ENCODE peak calls at places on chromosomes 13 and 19, in six cellular contexts. One of them, this sample, is unnamed. For H3K4me1, the result is how much of the 10 kb centered on the place peaks cover.

GRCh38 chr19:35119578-35119977 is 4.0 kb downstream of the FXYD3 start:
- DNase-seq in CD4-positive, alpha-beta memory T cell: no peak
- DNase-seq in adrenal gland: no peak
- DNase-seq in IMR-90: no peak
- DNase-seq in SK-N-SH: no peak
- DNase-seq in Panc1: no peak
- DNase-seq in this sample: no peak

GRCh38 chr13:27728271-27728670 is 64.0 kb upstream of the GSX1 start:
- DNase-seq in CD4-positive, alpha-beta memory T cell: no peak
- DNase-seq in adrenal gland: no peak
- DNase-seq in SK-N-SH: no peak
- DNase-seq in Panc1: no peak
- DNase-seq in IMR-90: no peak
- DNase-seq in this sample: no peak

GRCh38 chr19:28555317-28555716 is 657.6 kb downstream of the UQCRFS1 start:
- DNase-seq in SK-N-SH: no peak
- DNase-seq in Panc1: no peak
- DNase-seq in CD4-positive, alpha-beta memory T cell: no peak
- DNase-seq in IMR-90: no peak
- DNase-seq in adrenal gland: no peak
- DNase-seq in this sample: no peak

GRCh38 chr13:45921337-45921736 is 69.8 kb upstream of the SIAH3 start:
- DNase-seq in adrenal gland: no peak
- DNase-seq in IMR-90: no peak
- DNase-seq in CD4-positive, alpha-beta memory T cell: no peak
- DNase-seq in SK-N-SH: no peak
- DNase-seq in Panc1: no peak
- DNase-seq in this sample: no peak

GRCh38 chr13:99199541-99200432 is 867 bp upstream of the UBAC2 start:
- DNase-seq in adrenal gland: no peak
- DNase-seq in Panc1: no peak
- DNase-seq in CD4-positive, alpha-beta memory T cell: no peak
- DNase-seq in IMR-90: no peak
- DNase-seq in SK-N-SH: no peak
- DNase-seq in this sample: peak

GRCh38 chr19:20078696-20079095 is 896 bp downstream of the ZNF90 start:
- DNase-seq in CD4-positive, alpha-beta memory T cell: peak
- DNase-seq in SK-N-SH: peak
- DNase-seq in Panc1: no peak
- DNase-seq in adrenal gland: no peak
- DNase-seq in IMR-90: peak
- DNase-seq in this sample: peak

GRCh38 chr13:76630629-76631028 is 255.6 kb downstream of the KCTD12 start:
- DNase-seq in adrenal gland: no peak
- DNase-seq in SK-N-SH: no peak
- DNase-seq in IMR-90: no peak
- DNase-seq in CD4-positive, alpha-beta memory T cell: no peak
- DNase-seq in Panc1: no peak
- DNase-seq in this sample: no peak

GRCh38 chr13:90393408-90393807 is 954.1 kb upstream of the MIR17HG start:
- DNase-seq in Panc1: no peak
- DNase-seq in IMR-90: no peak
- DNase-seq in adrenal gland: no peak
- DNase-seq in SK-N-SH: no peak
- DNase-seq in CD4-positive, alpha-beta memory T cell: no peak
- DNase-seq in this sample: no peak

GRCh38 chr13:68810660-68811059 is 1297.0 kb upstream of the ATXN8OS start:
- DNase-seq in Panc1: no peak
- DNase-seq in SK-N-SH: peak
- DNase-seq in adrenal gland: no peak
- DNase-seq in IMR-90: no peak
- DNase-seq in CD4-positive, alpha-beta memory T cell: no peak
- DNase-seq in this sample: no peak

GRCh38 chr13:79338343-79338742 is 67.7 kb downstream of the RBM26 start:
- DNase-seq in SK-N-SH: no peak
- DNase-seq in Panc1: no peak
- DNase-seq in adrenal gland: no peak
- DNase-seq in IMR-90: peak
- DNase-seq in CD4-positive, alpha-beta memory T cell: no peak
- DNase-seq in this sample: no peak

GRCh38 chr13:79531542-79532239 is 50.7 kb downstream of the NDFIP2 start:
- DNase-seq in adrenal gland: no peak
- DNase-seq in CD4-positive, alpha-beta memory T cell: no peak
- DNase-seq in Panc1: no peak
- DNase-seq in IMR-90: no peak
- DNase-seq in SK-N-SH: no peak
- DNase-seq in this sample: no peak

GRCh38 chr13:20054586-20054985 is 96.1 kb downstream of the ZMYM2 start:
- DNase-seq in Panc1: no peak
- DNase-seq in SK-N-SH: no peak
- DNase-seq in IMR-90: no peak
- DNase-seq in adrenal gland: no peak
- DNase-seq in CD4-positive, alpha-beta memory T cell: no peak
- DNase-seq in this sample: no peak

GRCh38 chr19:28245937-28246336 is 967.0 kb downstream of the UQCRFS1 start:
- DNase-seq in adrenal gland: no peak
- DNase-seq in CD4-positive, alpha-beta memory T cell: no peak
- DNase-seq in Panc1: no peak
- DNase-seq in SK-N-SH: no peak
- DNase-seq in IMR-90: no peak
- DNase-seq in this sample: no peak

GRCh38 chr19:277581-278165 is 13.5 kb downstream of the PLPP2 start:
- DNase-seq in adrenal gland: no peak
- DNase-seq in SK-N-SH: peak
- DNase-seq in IMR-90: peak
- DNase-seq in CD4-positive, alpha-beta memory T cell: no peak
- DNase-seq in Panc1: no peak
- DNase-seq in this sample: no peak

GRCh38 chr13:107864543-107865460 is 350.5 kb downstream of the LIG4 start:
- DNase-seq in IMR-90: peak
- DNase-seq in SK-N-SH: peak
- DNase-seq in CD4-positive, alpha-beta memory T cell: no peak
- DNase-seq in adrenal gland: no peak
- DNase-seq in Panc1: no peak
- DNase-seq in this sample: peak

GRCh38 chr13:43908156-43909126 is 28.7 kb downstream of the LACC1 start:
- DNase-seq in Panc1: peak
- DNase-seq in CD4-positive, alpha-beta memory T cell: peak
- DNase-seq in SK-N-SH: peak
- DNase-seq in adrenal gland: no peak
- DNase-seq in IMR-90: peak
- DNase-seq in this sample: peak

GRCh38 chr13:52765991-52766390 is 26.4 kb upstream of the CNMD start:
- DNase-seq in SK-N-SH: no peak
- DNase-seq in IMR-90: no peak
- DNase-seq in CD4-positive, alpha-beta memory T cell: no peak
- DNase-seq in adrenal gland: no peak
- DNase-seq in Panc1: no peak
- DNase-seq in this sample: no peak

GRCh38 chr13:20779405-20779804 is 5.6 kb upstream of the EEF1AKMT1 start:
- DNase-seq in adrenal gland: no peak
- DNase-seq in CD4-positive, alpha-beta memory T cell: no peak
- DNase-seq in Panc1: no peak
- DNase-seq in SK-N-SH: no peak
- DNase-seq in IMR-90: no peak
- DNase-seq in this sample: no peak

GRCh38 chr13:44104969-44105368 is 225.3 kb downstream of the LACC1 start:
- DNase-seq in adrenal gland: no peak
- DNase-seq in Panc1: no peak
- DNase-seq in SK-N-SH: no peak
- DNase-seq in CD4-positive, alpha-beta memory T cell: no peak
- DNase-seq in IMR-90: no peak
- DNase-seq in this sample: no peak

GRCh38 chr19:15936950-15937349 is 2.6 kb upstream of the CYP4F11 start:
- DNase-seq in Panc1: no peak
- DNase-seq in CD4-positive, alpha-beta memory T cell: no peak
- DNase-seq in IMR-90: no peak
- DNase-seq in adrenal gland: no peak
- DNase-seq in SK-N-SH: no peak
- DNase-seq in this sample: no peak

GRCh38 chr13:81275666-81276258 is 934.8 kb upstream of the SPRY2 start:
- DNase-seq in CD4-positive, alpha-beta memory T cell: no peak
- DNase-seq in SK-N-SH: no peak
- DNase-seq in Panc1: no peak
- DNase-seq in IMR-90: no peak
- DNase-seq in adrenal gland: no peak
- DNase-seq in this sample: no peak

GRCh38 chr19:51110666-51110971 is 2.4 kb upstream of the CTU1 start:
- DNase-seq in adrenal gland: no peak
- DNase-seq in Panc1: no peak
- DNase-seq in SK-N-SH: no peak
- DNase-seq in IMR-90: no peak
- DNase-seq in CD4-positive, alpha-beta memory T cell: no peak
- DNase-seq in this sample: no peak
- H3K4me1 ChIP-seq in adrenal gland: under half
- H3K4me1 ChIP-seq in Panc1: under half
- H3K4me1 ChIP-seq in SK-N-SH: under half
- H3K4me1 ChIP-seq in IMR-90: under half
- H3K4me1 ChIP-seq in CD4-positive, alpha-beta memory T cell: under half
- H3K4me1 ChIP-seq in this sample: under half

DNA sequence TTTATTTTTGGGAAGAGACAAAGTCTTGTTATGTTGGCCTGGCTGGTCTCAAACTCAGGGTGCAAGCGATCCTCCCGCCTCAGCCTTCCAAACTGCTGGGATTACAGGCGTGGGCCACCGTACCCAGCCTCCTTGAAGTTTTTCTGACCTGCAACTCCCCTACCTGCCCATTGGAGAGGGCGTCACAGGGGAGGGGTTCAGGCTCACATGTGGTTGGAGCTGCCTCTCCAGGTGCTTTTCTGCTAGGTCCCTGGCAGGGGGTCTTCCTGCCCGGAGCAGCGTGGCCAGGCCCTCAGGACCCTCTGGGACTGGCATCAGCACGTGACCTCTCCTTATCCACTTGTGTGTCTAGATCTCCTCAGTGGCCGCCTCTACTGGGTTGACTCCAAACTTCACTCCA is 27.2 kb downstream of the LDLR start:
- DNase-seq in IMR-90: no peak
- DNase-seq in SK-N-SH: no peak
- DNase-seq in adrenal gland: no peak
- DNase-seq in CD4-positive, alpha-beta memory T cell: no peak
- DNase-seq in Panc1: no peak
- DNase-seq in this sample: no peak
- H3K4me1 ChIP-seq in IMR-90: under half
- H3K4me1 ChIP-seq in SK-N-SH: under half
- H3K4me1 ChIP-seq in adrenal gland: under half
- H3K4me1 ChIP-seq in CD4-positive, alpha-beta memory T cell: under half
- H3K4me1 ChIP-seq in Panc1: under half
- H3K4me1 ChIP-seq in this sample: under half

GRCh38 chr19:29974701-29975100 is 32.7 kb downstream of the URI1 start:
- DNase-seq in Panc1: no peak
- DNase-seq in SK-N-SH: no peak
- DNase-seq in adrenal gland: no peak
- DNase-seq in IMR-90: no peak
- DNase-seq in CD4-positive, alpha-beta memory T cell: no peak
- DNase-seq in this sample: no peak

GRCh38 chr19:29969891-29970290 is 27.9 kb downstream of the URI1 start:
- DNase-seq in IMR-90: no peak
- DNase-seq in adrenal gland: no peak
- DNase-seq in SK-N-SH: no peak
- DNase-seq in Panc1: no peak
- DNase-seq in CD4-positive, alpha-beta memory T cell: no peak
- DNase-seq in this sample: no peak

GRCh38 chr19:29967623-29968022 is 25.6 kb downstream of the URI1 start:
- DNase-seq in SK-N-SH: no peak
- DNase-seq in CD4-positive, alpha-beta memory T cell: no peak
- DNase-seq in Panc1: no peak
- DNase-seq in adrenal gland: no peak
- DNase-seq in IMR-90: peak
- DNase-seq in this sample: no peak

GRCh38 chr19:29971648-29972047 is 29.6 kb downstream of the URI1 start:
- DNase-seq in adrenal gland: no peak
- DNase-seq in SK-N-SH: no peak
- DNase-seq in IMR-90: peak
- DNase-seq in Panc1: no peak
- DNase-seq in CD4-positive, alpha-beta memory T cell: no peak
- DNase-seq in this sample: no peak

GRCh38 chr19:29971002-29971401 is 29.0 kb downstream of the URI1 start:
- DNase-seq in SK-N-SH: no peak
- DNase-seq in IMR-90: no peak
- DNase-seq in adrenal gland: no peak
- DNase-seq in CD4-positive, alpha-beta memory T cell: no peak
- DNase-seq in Panc1: no peak
- DNase-seq in this sample: no peak
- H3K4me1 ChIP-seq in SK-N-SH: under half
- H3K4me1 ChIP-seq in IMR-90: under half
- H3K4me1 ChIP-seq in adrenal gland: under half
- H3K4me1 ChIP-seq in CD4-positive, alpha-beta memory T cell: half or more
- H3K4me1 ChIP-seq in Panc1: under half
- H3K4me1 ChIP-seq in this sample: under half

GRCh38 chr19:3054972-3055740 is 7.1 kb downstream of the TLE5 start:
- DNase-seq in IMR-90: peak
- DNase-seq in SK-N-SH: no peak
- DNase-seq in Panc1: no peak
- DNase-seq in CD4-positive, alpha-beta memory T cell: no peak
- DNase-seq in adrenal gland: no peak
- DNase-seq in this sample: peak
- H3K4me1 ChIP-seq in IMR-90: under half
- H3K4me1 ChIP-seq in SK-N-SH: under half
- H3K4me1 ChIP-seq in Panc1: under half
- H3K4me1 ChIP-seq in CD4-positive, alpha-beta memory T cell: half or more
- H3K4me1 ChIP-seq in adrenal gland: under half
- H3K4me1 ChIP-seq in this sample: half or more

GRCh38 chr19:38661996-38662395 is 14.5 kb downstream of the ACTN4 start:
- DNase-seq in SK-N-SH: no peak
- DNase-seq in adrenal gland: no peak
- DNase-seq in CD4-positive, alpha-beta memory T cell: no peak
- DNase-seq in Panc1: no peak
- DNase-seq in IMR-90: no peak
- DNase-seq in this sample: peak
- H3K4me1 ChIP-seq in SK-N-SH: under half
- H3K4me1 ChIP-seq in adrenal gland: half or more
- H3K4me1 ChIP-seq in CD4-positive, alpha-beta memory T cell: half or more
- H3K4me1 ChIP-seq in Panc1: half or more
- H3K4me1 ChIP-seq in IMR-90: half or more
- H3K4me1 ChIP-seq in this sample: half or more

GRCh38 chr13:24185591-24186232 is 25.2 kb downstream of the SPATA13 start:
- DNase-seq in CD4-positive, alpha-beta memory T cell: no peak
- DNase-seq in adrenal gland: no peak
- DNase-seq in IMR-90: peak
- DNase-seq in Panc1: no peak
- DNase-seq in SK-N-SH: no peak
- DNase-seq in this sample: no peak

GRCh38 chr13:24184855-24185254 is 24.3 kb downstream of the SPATA13 start:
- DNase-seq in adrenal gland: no peak
- DNase-seq in CD4-positive, alpha-beta memory T cell: no peak
- DNase-seq in Panc1: no peak
- DNase-seq in IMR-90: no peak
- DNase-seq in SK-N-SH: no peak
- DNase-seq in this sample: no peak

GRCh38 chr13:24182703-24183081 is 22.2 kb downstream of the SPATA13 start:
- DNase-seq in Panc1: no peak
- DNase-seq in SK-N-SH: no peak
- DNase-seq in adrenal gland: no peak
- DNase-seq in CD4-positive, alpha-beta memory T cell: no peak
- DNase-seq in IMR-90: no peak
- DNase-seq in this sample: no peak

GRCh38 chr13:24183741-24184182 is 23.2 kb downstream of the SPATA13 start:
- DNase-seq in Panc1: no peak
- DNase-seq in SK-N-SH: no peak
- DNase-seq in IMR-90: no peak
- DNase-seq in CD4-positive, alpha-beta memory T cell: no peak
- DNase-seq in adrenal gland: peak
- DNase-seq in this sample: no peak

GRCh38 chr13:24184265-24184841 is 23.8 kb downstream of the SPATA13 start:
- DNase-seq in SK-N-SH: no peak
- DNase-seq in CD4-positive, alpha-beta memory T cell: no peak
- DNase-seq in Panc1: no peak
- DNase-seq in IMR-90: no peak
- DNase-seq in adrenal gland: no peak
- DNase-seq in this sample: no peak
- H3K4me1 ChIP-seq in SK-N-SH: under half
- H3K4me1 ChIP-seq in CD4-positive, alpha-beta memory T cell: under half
- H3K4me1 ChIP-seq in Panc1: under half
- H3K4me1 ChIP-seq in IMR-90: under half
- H3K4me1 ChIP-seq in adrenal gland: under half
- H3K4me1 ChIP-seq in this sample: under half

This sample was measured in mammary epithelial cell.